ENCODE peak calls at places on chromosome 19, in eight cellular contexts. N, J, A, C, D, H, O and L are unnamed samples. For H3K4me1, the result is how much of the 10 kb centered on the place peaks cover.

GRCh38 chr19:18781047-18781600 is 10.0 kb downstream of the COMP start:
- DNase-seq in N (no peak), J (no peak), A (no peak), C (no peak), D (no peak), H (no peak), O (no peak), L (no peak)

GRCh38 chr19:19274146-19274545 is 1.0 kb upstream of the TM6SF2 start:
- DNase-seq in N (no peak), J (no peak), A (no peak), C (no peak), D (no peak), H (no peak), O (no peak), L (no peak)

GRCh38 chr19:29690842-29691241 is 24.2 kb downstream of the C19orf12 start:
- DNase-seq in N (no peak), J (peak), A (no peak), C (no peak), D (no peak), H (no peak), O (no peak), L (no peak)

GRCh38 chr19:49613374-49613773 is 22.4 kb downstream of the PRR12 start:
- DNase-seq in N (no peak), J (no peak), A (no peak), C (no peak), D (no peak), H (no peak), O (no peak), L (peak)

GRCh38 chr19:35991731-35992450 is 3.1 kb upstream of the SDHAF1 start:
- DNase-seq in N (no peak), J (no peak), A (no peak), C (no peak), D (no peak), H (no peak), O (no peak), L (no peak)

GRCh38 chr19:19595171-19595701 is 23.3 kb downstream of the PBX4 start:
- DNase-seq in N (no peak), J (no peak), A (no peak), C (no peak), D (no peak), H (no peak), O (no peak), L (no peak)

GRCh38 chr19:56253737-56254136 is 18.8 kb upstream of the EDDM13 start:
- DNase-seq in N (no peak), J (no peak), A (no peak), C (no peak), D (peak), H (no peak), O (no peak), L (no peak)

GRCh38 chr19:13765395-13766094 is 1.2 kb downstream of the MRI1 start:
- DNase-seq in N (no peak), J (no peak), A (no peak), C (no peak), D (no peak), H (no peak), O (no peak), L (no peak)

GRCh38 chr19:31339405-31339804 is 9.8 kb downstream of the TSHZ3 start:
- DNase-seq in N (no peak), J (no peak), A (no peak), C (no peak), D (peak), H (no peak), O (no peak), L (no peak)

GRCh38 chr19:32234663-32235217 is 110.7 kb upstream of the ZNF507 start:
- DNase-seq in N (no peak), J (no peak), A (no peak), C (no peak), D (no peak), H (no peak), O (no peak), L (no peak)

GRCh38 chr19:33235269-33235995 is 9.8 kb upstream of the SLC7A10 start:
- DNase-seq in N (peak), J (peak), A (peak), C (peak), D (peak), H (peak), O (peak), L (peak)

GRCh38 chr19:5624154-5624663 is 1.3 kb downstream of the SAFB start:
- DNase-seq in N (peak), J (peak), A (no peak), C (no peak), D (peak), H (peak), O (no peak), L (peak)

GRCh38 chr19:55638864-55639359 is 1.9 kb upstream of the ZNF580 start:
- DNase-seq in N (peak), J (peak), A (no peak), C (no peak), D (peak), H (peak), O (no peak), L (peak)

GRCh38 chr19:3046621-3047306 is 15.5 kb downstream of the TLE5 start:
- DNase-seq in N (peak), J (no peak), A (no peak), C (no peak), D (peak), H (no peak), O (no peak), L (peak)

GRCh38 chr19:12782424-12783225 is 7.3 kb upstream of the HOOK2 start:
- DNase-seq in N (peak), J (peak), A (no peak), C (peak), D (peak), H (peak), O (peak), L (peak)

GRCh38 chr19:5908773-5909442 is 4.2 kb downstream of the VMAC start:
- DNase-seq in N (no peak), J (no peak), A (no peak), C (no peak), D (no peak), H (no peak), O (no peak), L (no peak)

GRCh38 chr19:3249408-3249807 is 24.9 kb downstream of the CELF5 start:
- DNase-seq in N (no peak), J (no peak), A (no peak), C (no peak), D (no peak), H (no peak), O (no peak), L (no peak)

GRCh38 chr19:6736917-6737283 is 480 bp downstream of the GPR108 start:
- DNase-seq in N (no peak), J (no peak), A (no peak), C (no peak), D (no peak), H (peak), O (no peak), L (no peak)

GRCh38 chr19:33344210-33344609 is 29.3 kb upstream of the CEBPG start:
- DNase-seq in N (no peak), J (peak), A (no peak), C (no peak), D (no peak), H (no peak), O (no peak), L (no peak)

DNA sequence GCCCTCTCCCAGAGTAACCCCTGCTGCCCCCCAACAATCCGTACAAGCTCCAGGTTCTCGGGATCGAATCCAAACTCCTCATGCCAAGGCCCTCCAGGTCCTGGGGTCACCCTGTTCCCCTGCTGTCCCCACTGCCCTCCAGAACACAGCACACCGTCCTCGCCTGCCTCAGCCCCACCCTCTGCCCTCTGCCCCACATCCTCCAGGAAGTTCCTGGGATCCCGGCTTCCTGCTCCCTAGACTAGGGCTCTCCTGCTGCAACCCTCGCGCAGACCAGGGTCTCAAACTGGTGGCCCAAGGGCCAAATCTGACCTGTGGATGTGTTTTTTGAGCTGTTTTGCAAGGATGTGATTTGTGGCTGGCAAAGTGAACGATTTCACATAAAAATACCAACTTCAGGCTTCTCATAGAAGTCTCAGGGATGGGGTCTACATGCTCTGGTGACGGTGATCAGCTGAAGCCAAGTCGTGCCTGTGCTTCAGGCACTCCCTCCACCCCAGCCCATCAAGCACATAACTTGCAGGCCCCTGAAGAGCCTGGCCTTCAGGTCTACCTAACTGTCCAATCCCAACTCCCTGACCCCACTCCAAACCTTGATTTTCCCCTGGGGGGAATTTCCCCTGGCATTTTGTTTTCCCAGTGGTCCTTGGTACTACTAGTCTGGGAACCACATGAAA is 1.8 kb downstream of the RABAC1 start:
- DNase-seq in N (no peak), J (no peak), A (no peak), C (no peak), D (no peak), H (no peak), O (no peak), L (no peak)
- H3K4me3 ChIP-seq in N (peak), J (no peak), A (no peak), C (no peak), D (no peak), H (no peak), O (no peak), L (no peak)

GRCh38 chr19:44741258-44741731 is 7.2 kb upstream of the BCL3 start:
- DNase-seq in N (no peak), J (no peak), A (no peak), C (no peak), D (no peak), H (no peak), O (no peak), L (no peak)

GRCh38 chr19:44745386-44745831 is 3.1 kb upstream of the BCL3 start:
- DNase-seq in N (peak), J (peak), A (no peak), C (no peak), D (no peak), H (no peak), O (peak), L (peak)

GRCh38 chr19:44738603-44739585 is 9.6 kb upstream of the BCL3 start:
- DNase-seq in N (no peak), J (no peak), A (no peak), C (no peak), D (no peak), H (no peak), O (no peak), L (no peak)

GRCh38 chr19:44740351-44740824 is 8.1 kb upstream of the BCL3 start:
- DNase-seq in N (no peak), J (no peak), A (no peak), C (no peak), D (no peak), H (no peak), O (no peak), L (peak)

DNA sequence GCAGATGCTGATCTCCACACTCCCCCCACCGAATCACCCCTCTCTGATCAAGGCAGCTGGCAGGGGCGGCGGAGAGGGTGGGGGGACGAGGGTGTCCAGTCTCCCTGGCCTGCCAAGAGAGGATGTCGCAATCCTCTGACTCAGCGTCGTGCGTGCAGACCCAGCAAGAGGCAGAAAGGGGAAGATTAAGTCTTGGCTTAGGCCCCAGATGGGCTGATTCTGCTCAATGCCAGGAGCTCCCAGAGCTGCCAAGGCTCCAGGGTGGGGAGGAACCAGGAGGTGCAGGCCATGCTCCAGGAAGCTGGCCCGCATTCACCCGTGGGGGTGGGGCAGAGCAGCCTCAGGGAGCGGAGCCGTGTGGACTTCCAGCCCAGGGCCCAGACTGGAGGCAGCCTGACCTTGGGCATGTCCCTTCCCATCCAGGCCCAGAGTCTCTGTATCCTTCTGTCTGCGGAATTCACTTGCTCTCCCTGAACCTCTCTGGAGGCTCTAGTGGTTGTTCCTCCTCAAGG is 6.6 kb upstream of the BCL3 start:
- DNase-seq in N (peak), J (peak), A (peak), C (no peak), D (no peak), H (no peak), O (peak), L (peak)
- H3K27ac ChIP-seq in N (peak), J (peak), A (peak), C (no peak), D (no peak), H (no peak), O (peak), L (peak)

GRCh38 chr19:16377521-16377920 is 52.9 kb downstream of the KLF2 start:
- DNase-seq in N (no peak), J (peak), A (no peak), C (no peak), D (no peak), H (no peak), O (no peak), L (no peak)
- H3K4me1 ChIP-seq in N (half or more), J (under half), A (under half), C (half or more), D (under half), H (half or more), O (under half), L (under half)

GRCh38 chr19:1362385-1363257 is 21.1 kb upstream of the NDUFS7 start:
- DNase-seq in N (no peak), J (no peak), A (no peak), C (no peak), D (no peak), H (no peak), O (no peak), L (no peak)

GRCh38 chr19:1361601-1362384 is 21.9 kb upstream of the NDUFS7 start:
- DNase-seq in N (no peak), J (no peak), A (no peak), C (no peak), D (no peak), H (no peak), O (no peak), L (no peak)

GRCh38 chr19:1365306-1365963 is 18.3 kb upstream of the NDUFS7 start:
- DNase-seq in N (no peak), J (no peak), A (no peak), C (no peak), D (no peak), H (no peak), O (no peak), L (no peak)

GRCh38 chr19:1364070-1364719 is 19.5 kb upstream of the NDUFS7 start:
- DNase-seq in N (no peak), J (no peak), A (no peak), C (no peak), D (no peak), H (peak), O (no peak), L (no peak)

GRCh38 chr19:1363599-1363998 is 20.1 kb upstream of the NDUFS7 start:
- DNase-seq in N (no peak), J (no peak), A (no peak), C (no peak), D (no peak), H (peak), O (no peak), L (no peak)
- H3K4me3 ChIP-seq in N (no peak), J (no peak), A (no peak), C (no peak), D (no peak), H (peak), O (no peak), L (no peak)

DNA sequence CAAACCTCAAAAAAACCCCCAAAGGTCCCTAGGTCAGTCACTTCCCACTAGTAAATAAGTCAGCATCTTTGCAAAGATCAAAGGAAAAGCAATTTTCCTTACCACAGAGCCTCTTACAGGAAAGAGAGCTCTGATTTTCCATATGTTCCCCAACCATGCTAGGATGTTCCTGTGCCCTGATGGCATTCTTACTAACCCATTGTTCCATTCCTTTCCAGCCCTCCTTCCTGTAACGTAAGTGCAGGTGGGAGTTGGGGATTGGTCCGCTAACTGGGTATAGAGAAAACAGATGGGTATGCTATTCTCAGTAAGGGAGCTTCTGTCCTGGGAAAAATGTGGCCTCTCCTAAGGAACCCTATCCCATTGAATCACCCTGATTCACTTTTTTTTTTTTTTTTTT is 14.3 kb downstream of the DPRX start:
- DNase-seq in N (no peak), J (no peak), A (no peak), C (no peak), D (no peak), H (no peak), O (no peak), L (no peak)
- H3K27ac ChIP-seq in N (peak), J (no peak), A (no peak), C (no peak), D (no peak), H (no peak), O (no peak), L (no peak)